ENCODE peak calls at places on chromosome 3, in nine cellular contexts. N, M, J, Z, L, S, K, H and C are unnamed samples.

GRCh38 chr3:122679467-122680291 is 960 bp upstream of the PARP14 start:
- DNase-seq in N (peak), M (no peak), J (peak), Z (peak), L (no peak), S (peak), K (peak), H (no peak), C (peak)

GRCh38 chr3:22378869-22379268 is 627.9 kb upstream of the ZNF385D start:
- DNase-seq in N (no peak), M (no peak), J (no peak), Z (no peak), L (no peak), S (no peak), K (no peak), H (no peak), C (no peak)

GRCh38 chr3:141828487-141829284 is 47.8 kb upstream of the ATP1B3 start:
- DNase-seq in N (peak), M (no peak), J (no peak), Z (peak), L (no peak), S (peak), K (peak), H (no peak), C (peak)

GRCh38 chr3:137343283-137343682 is 385.5 kb downstream of the IL20RB start:
- DNase-seq in N (no peak), M (no peak), J (no peak), Z (no peak), L (no peak), S (no peak), K (peak), H (no peak), C (no peak)

GRCh38 chr3:101964861-101965260 is 115.5 kb downstream of the NFKBIZ start:
- DNase-seq in N (no peak), M (no peak), J (no peak), Z (no peak), L (no peak), S (peak), K (no peak), H (no peak), C (no peak)

GRCh38 chr3:16151109-16151508 is 23.4 kb upstream of the GALNT15 start:
- DNase-seq in N (peak), M (peak), J (no peak), Z (peak), L (no peak), S (peak), K (no peak), H (no peak), C (peak)

GRCh38 chr3:18556001-18556408 is 130.9 kb upstream of the SATB1 start:
- DNase-seq in N (no peak), M (no peak), J (no peak), Z (no peak), L (no peak), S (no peak), K (no peak), H (no peak), C (no peak)

GRCh38 chr3:16369247-16369646 is 104.2 kb downstream of the OXNAD1 start:
- DNase-seq in N (no peak), M (no peak), J (no peak), Z (no peak), L (no peak), S (peak), K (no peak), H (no peak), C (no peak)

GRCh38 chr3:149717391-149718056 is 34.8 kb downstream of the COMMD2 start:
- DNase-seq in N (peak), M (peak), J (peak), Z (peak), L (no peak), S (peak), K (peak), H (peak), C (peak)

GRCh38 chr3:124512881-124513609 is 217.2 kb upstream of the UMPS start:
- DNase-seq in N (no peak), M (no peak), J (peak), Z (no peak), L (no peak), S (no peak), K (no peak), H (no peak), C (no peak)

GRCh38 chr3:176767385-176767784 is 429.9 kb downstream of the TBL1XR1 start:
- DNase-seq in N (no peak), M (peak), J (no peak), Z (no peak), L (no peak), S (peak), K (no peak), H (no peak), C (no peak)

GRCh38 chr3:33957176-33957575 is 158.7 kb downstream of the PDCD6IP start:
- DNase-seq in N (no peak), M (no peak), J (no peak), Z (no peak), L (no peak), S (no peak), K (peak), H (no peak), C (no peak)

GRCh38 chr3:125166581-125166980 is 46.0 kb downstream of the SLC12A8 start:
- DNase-seq in N (no peak), M (no peak), J (no peak), Z (no peak), L (no peak), S (peak), K (no peak), H (no peak), C (no peak)

GRCh38 chr3:119305271-119305670 is 11.1 kb downstream of the ARHGAP31 start:
- DNase-seq in N (no peak), M (no peak), J (no peak), Z (no peak), L (no peak), S (peak), K (no peak), H (no peak), C (no peak)

GRCh38 chr3:11214451-11214987 is 57.7 kb upstream of the ATG7 start:
- DNase-seq in N (no peak), M (no peak), J (no peak), Z (no peak), L (no peak), S (no peak), K (no peak), H (no peak), C (no peak)

GRCh38 chr3:11211531-11212300 is 57.4 kb downstream of the HRH1 start:
- DNase-seq in N (no peak), M (no peak), J (no peak), Z (no peak), L (no peak), S (peak), K (no peak), H (no peak), C (no peak)

GRCh38 chr3:11212784-11213183 is 58.5 kb downstream of the HRH1 start:
- DNase-seq in N (no peak), M (no peak), J (no peak), Z (no peak), L (no peak), S (no peak), K (no peak), H (no peak), C (no peak)

GRCh38 chr3:11213810-11214450 is 58.3 kb upstream of the ATG7 start:
- DNase-seq in N (no peak), M (no peak), J (no peak), Z (no peak), L (no peak), S (no peak), K (no peak), H (no peak), C (no peak)

DNA sequence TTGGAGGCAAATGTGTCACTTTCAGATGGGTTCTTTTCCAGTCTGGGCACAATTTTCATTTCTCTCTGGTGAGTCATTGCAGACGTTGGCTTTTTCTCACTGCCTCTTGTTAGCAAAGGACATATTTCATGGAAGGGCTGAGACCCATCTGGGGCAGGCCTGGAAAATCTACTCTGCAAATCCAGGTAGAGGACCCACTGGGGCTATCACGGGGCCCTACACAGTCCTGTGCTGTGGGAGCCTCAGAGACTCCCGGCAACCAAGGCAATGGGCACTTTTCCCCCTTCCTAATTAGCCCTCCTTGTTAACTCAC is 58.0 kb downstream of the HRH1 start:
- DNase-seq in N (no peak), M (peak), J (no peak), Z (no peak), L (no peak), S (peak), K (no peak), H (no peak), C (no peak)
- H3K27ac ChIP-seq in N (peak), M (peak), J (peak), Z (no peak), L (no peak), S (peak), K (no peak), H (no peak), C (no peak)

GRCh38 chr3:64223809-64224570 is 1.3 kb downstream of the PRICKLE2 start:
- DNase-seq in N (no peak), M (peak), J (no peak), Z (no peak), L (no peak), S (peak), K (peak), H (no peak), C (no peak)
- H3K4me3 ChIP-seq in N (no peak), M (peak), J (peak), Z (no peak), L (no peak), S (peak), K (peak), H (no peak), C (no peak)

GRCh38 chr3:13416002-13416793 is 3.9 kb downstream of the NUP210 start:
- DNase-seq in N (no peak), M (no peak), J (no peak), Z (no peak), L (no peak), S (no peak), K (no peak), H (no peak), C (no peak)
- H3K27ac ChIP-seq in N (peak), M (no peak), J (no peak), Z (no peak), L (peak), S (no peak), K (no peak), H (peak), C (no peak)

GRCh38 chr3:53159415-53160135 is 1.4 kb upstream of the PRKCD start:
- DNase-seq in N (peak), M (no peak), J (no peak), Z (peak), L (no peak), S (no peak), K (no peak), H (no peak), C (peak)
- H3K4me3 ChIP-seq in N (no peak), M (no peak), J (no peak), Z (no peak), L (no peak), S (no peak), K (no peak), H (no peak), C (no peak)

GRCh38 chr3:153269730-153270129 is 107.7 kb downstream of the RAP2B start:
- DNase-seq in N (no peak), M (no peak), J (no peak), Z (no peak), L (no peak), S (no peak), K (no peak), H (no peak), C (no peak)

GRCh38 chr3:153275514-153275913 is 113.5 kb downstream of the RAP2B start:
- DNase-seq in N (no peak), M (no peak), J (no peak), Z (no peak), L (no peak), S (no peak), K (no peak), H (no peak), C (no peak)

GRCh38 chr3:153274521-153274920 is 112.5 kb downstream of the RAP2B start:
- DNase-seq in N (no peak), M (no peak), J (no peak), Z (no peak), L (no peak), S (peak), K (no peak), H (no peak), C (no peak)

GRCh38 chr3:153273767-153274443 is 111.9 kb downstream of the RAP2B start:
- DNase-seq in N (no peak), M (peak), J (no peak), Z (no peak), L (no peak), S (peak), K (no peak), H (no peak), C (no peak)

GRCh38 chr3:153273217-153273616 is 111.2 kb downstream of the RAP2B start:
- DNase-seq in N (no peak), M (no peak), J (no peak), Z (no peak), L (no peak), S (no peak), K (no peak), H (no peak), C (no peak)
- H3K27ac ChIP-seq in N (no peak), M (no peak), J (peak), Z (no peak), L (no peak), S (peak), K (no peak), H (no peak), C (no peak)

GRCh38 chr3:169965562-169965961 is 1.0 kb upstream of the SEC62 start:
- DNase-seq in N (no peak), M (no peak), J (no peak), Z (no peak), L (no peak), S (no peak), K (no peak), H (peak), C (no peak)
- H3K4me3 ChIP-seq in N (no peak), M (no peak), J (no peak), Z (peak), L (no peak), S (peak), K (peak), H (no peak), C (peak)

DNA sequence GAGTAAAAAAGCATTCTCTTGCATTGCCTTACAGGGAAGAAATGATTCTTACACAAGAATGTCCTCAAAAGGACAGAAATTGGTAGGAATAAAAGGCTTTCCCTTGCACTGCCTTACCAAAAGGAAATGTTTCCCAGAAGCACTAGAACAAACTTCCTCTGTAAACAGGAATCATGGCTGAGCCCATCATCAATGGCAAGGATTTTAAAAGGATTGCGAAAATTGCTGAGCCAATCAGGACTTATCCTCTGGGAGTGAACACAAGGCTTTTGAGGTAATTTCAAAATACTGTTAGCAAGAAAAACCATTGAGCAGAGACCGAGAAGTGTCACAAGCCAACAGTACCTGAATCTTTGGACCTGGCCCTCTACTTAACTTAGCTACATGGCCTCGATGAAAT is 897.3 kb downstream of the ROBO1 start:
- DNase-seq in N (no peak), M (no peak), J (no peak), Z (no peak), L (no peak), S (no peak), K (no peak), H (no peak), C (no peak)
- H3K27ac ChIP-seq in N (no peak), M (no peak), J (peak), Z (no peak), L (no peak), S (no peak), K (no peak), H (no peak), C (no peak)

GRCh38 chr3:175383366-175383765 is 524.2 kb downstream of the NAALADL2 start:
- DNase-seq in N (no peak), M (no peak), J (no peak), Z (no peak), L (no peak), S (peak), K (no peak), H (no peak), C (no peak)
- H3K4me3 ChIP-seq in N (no peak), M (no peak), J (no peak), Z (no peak), L (no peak), S (peak), K (no peak), H (no peak), C (no peak)

DNA sequence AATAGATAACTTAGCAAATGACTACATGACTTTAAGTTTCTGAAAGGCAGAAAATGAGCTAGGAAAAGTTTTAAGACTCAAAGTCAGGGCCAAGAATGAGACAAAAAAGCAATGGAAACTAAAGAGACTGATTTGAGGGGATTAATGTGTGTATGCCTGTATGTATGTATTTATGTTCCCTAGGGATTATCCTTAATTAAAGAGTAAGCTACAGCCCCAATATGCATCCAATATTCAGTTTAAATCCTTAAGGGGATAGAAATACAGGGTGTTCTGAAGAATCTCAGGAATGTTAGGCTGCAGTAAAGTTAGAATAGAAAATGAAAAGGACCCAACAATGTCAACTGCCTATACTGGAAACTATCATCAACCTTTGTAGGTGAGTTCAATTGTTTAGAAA is 285.1 kb upstream of the MME start:
- DNase-seq in N (no peak), M (no peak), J (no peak), Z (no peak), L (no peak), S (peak), K (no peak), H (no peak), C (no peak)
- H3K27ac ChIP-seq in N (no peak), M (peak), J (no peak), Z (no peak), L (no peak), S (peak), K (no peak), H (no peak), C (no peak)